ENCODE peak calls at places on chromosomes 11 and 22, in eight cellular contexts. One of them, this sample, is unnamed.

GRCh38 chr11:33616552-33616951 is 84.1 kb downstream of the C11orf91 start:
- DNase-seq in neuronal stem cell: no peak
- DNase-seq in spleen: no peak
- DNase-seq in heart left ventricle: no peak
- DNase-seq in CD4-positive, CD25-positive, alpha-beta regulatory T cell: no peak
- DNase-seq in uterus: no peak
- DNase-seq in brain microvascular endothelial cell: peak
- DNase-seq in MM.1S: no peak
- DNase-seq in this sample: no peak

GRCh38 chr22:28855355-28856094 is 27.8 kb upstream of the ZNRF3 start:
- DNase-seq in neuronal stem cell: peak
- DNase-seq in spleen: no peak
- DNase-seq in heart left ventricle: peak
- DNase-seq in CD4-positive, CD25-positive, alpha-beta regulatory T cell: peak
- DNase-seq in uterus: peak
- DNase-seq in brain microvascular endothelial cell: peak
- DNase-seq in MM.1S: peak
- DNase-seq in this sample: no peak

GRCh38 chr22:19810381-19811141 is 44.1 kb downstream of the GNB1L start:
- DNase-seq in neuronal stem cell: no peak
- DNase-seq in spleen: peak
- DNase-seq in heart left ventricle: peak
- DNase-seq in CD4-positive, CD25-positive, alpha-beta regulatory T cell: no peak
- DNase-seq in uterus: no peak
- DNase-seq in brain microvascular endothelial cell: peak
- DNase-seq in MM.1S: no peak
- DNase-seq in this sample: peak

GRCh38 chr11:34644669-34645406 is 23.9 kb downstream of the EHF start:
- DNase-seq in neuronal stem cell: no peak
- DNase-seq in spleen: no peak
- DNase-seq in heart left ventricle: no peak
- DNase-seq in CD4-positive, CD25-positive, alpha-beta regulatory T cell: no peak
- DNase-seq in uterus: no peak
- DNase-seq in brain microvascular endothelial cell: peak
- DNase-seq in MM.1S: no peak
- DNase-seq in this sample: no peak

GRCh38 chr22:40533712-40534378 is 102.7 kb downstream of the MRTFA start:
- DNase-seq in neuronal stem cell: no peak
- DNase-seq in spleen: no peak
- DNase-seq in heart left ventricle: no peak
- DNase-seq in CD4-positive, CD25-positive, alpha-beta regulatory T cell: peak
- DNase-seq in uterus: no peak
- DNase-seq in brain microvascular endothelial cell: peak
- DNase-seq in MM.1S: peak
- DNase-seq in this sample: peak

GRCh38 chr11:8928981-8929615 is 3.6 kb downstream of the C11orf16 start:
- DNase-seq in neuronal stem cell: no peak
- DNase-seq in spleen: no peak
- DNase-seq in heart left ventricle: no peak
- DNase-seq in CD4-positive, CD25-positive, alpha-beta regulatory T cell: no peak
- DNase-seq in uterus: no peak
- DNase-seq in brain microvascular endothelial cell: no peak
- DNase-seq in MM.1S: no peak
- DNase-seq in this sample: no peak

GRCh38 chr22:42431401-42432019 is 693 bp downstream of the NFAM1 start:
- DNase-seq in neuronal stem cell: no peak
- DNase-seq in spleen: no peak
- DNase-seq in heart left ventricle: no peak
- DNase-seq in CD4-positive, CD25-positive, alpha-beta regulatory T cell: no peak
- DNase-seq in uterus: no peak
- DNase-seq in brain microvascular endothelial cell: no peak
- DNase-seq in MM.1S: no peak
- DNase-seq in this sample: no peak

GRCh38 chr11:134802116-134802515 is 390.1 kb upstream of the B3GAT1 start:
- DNase-seq in neuronal stem cell: peak
- DNase-seq in spleen: no peak
- DNase-seq in heart left ventricle: no peak
- DNase-seq in CD4-positive, CD25-positive, alpha-beta regulatory T cell: no peak
- DNase-seq in uterus: no peak
- DNase-seq in brain microvascular endothelial cell: no peak
- DNase-seq in MM.1S: no peak
- DNase-seq in this sample: no peak

GRCh38 chr11:85619497-85619896 is 7.6 kb downstream of the DLG2 start:
- DNase-seq in neuronal stem cell: no peak
- DNase-seq in spleen: no peak
- DNase-seq in heart left ventricle: no peak
- DNase-seq in CD4-positive, CD25-positive, alpha-beta regulatory T cell: no peak
- DNase-seq in uterus: no peak
- DNase-seq in brain microvascular endothelial cell: no peak
- DNase-seq in MM.1S: no peak
- DNase-seq in this sample: no peak

GRCh38 chr11:19955660-19956059 is 204.6 kb downstream of the DBX1 start:
- DNase-seq in neuronal stem cell: no peak
- DNase-seq in spleen: no peak
- DNase-seq in heart left ventricle: no peak
- DNase-seq in CD4-positive, CD25-positive, alpha-beta regulatory T cell: no peak
- DNase-seq in uterus: no peak
- DNase-seq in brain microvascular endothelial cell: no peak
- DNase-seq in MM.1S: no peak
- DNase-seq in this sample: no peak

GRCh38 chr22:45308624-45309421 is 911 bp upstream of the FAM118A start:
- DNase-seq in neuronal stem cell: no peak
- DNase-seq in spleen: peak
- DNase-seq in heart left ventricle: no peak
- DNase-seq in CD4-positive, CD25-positive, alpha-beta regulatory T cell: no peak
- DNase-seq in uterus: peak
- DNase-seq in brain microvascular endothelial cell: no peak
- DNase-seq in MM.1S: no peak
- DNase-seq in this sample: no peak

GRCh38 chr11:29527391-29527936 is 489.4 kb downstream of the KCNA4 start:
- DNase-seq in neuronal stem cell: no peak
- DNase-seq in spleen: no peak
- DNase-seq in heart left ventricle: no peak
- DNase-seq in CD4-positive, CD25-positive, alpha-beta regulatory T cell: no peak
- DNase-seq in uterus: no peak
- DNase-seq in brain microvascular endothelial cell: peak
- DNase-seq in MM.1S: peak
- DNase-seq in this sample: no peak

GRCh38 chr11:16963316-16963876 is 50.8 kb downstream of the PLEKHA7 start:
- DNase-seq in neuronal stem cell: no peak
- DNase-seq in spleen: no peak
- DNase-seq in heart left ventricle: no peak
- DNase-seq in CD4-positive, CD25-positive, alpha-beta regulatory T cell: no peak
- DNase-seq in uterus: no peak
- DNase-seq in brain microvascular endothelial cell: no peak
- DNase-seq in MM.1S: no peak
- DNase-seq in this sample: no peak

GRCh38 chr11:2688381-2689231 is 11.2 kb downstream of the KCNQ1OT1 start:
- DNase-seq in neuronal stem cell: no peak
- DNase-seq in spleen: peak
- DNase-seq in heart left ventricle: no peak
- DNase-seq in CD4-positive, CD25-positive, alpha-beta regulatory T cell: no peak
- DNase-seq in uterus: no peak
- DNase-seq in brain microvascular endothelial cell: no peak
- DNase-seq in MM.1S: no peak
- DNase-seq in this sample: no peak

GRCh38 chr11:99199336-99199735 is 178.6 kb downstream of the CNTN5 start:
- DNase-seq in neuronal stem cell: no peak
- DNase-seq in spleen: no peak
- DNase-seq in heart left ventricle: no peak
- DNase-seq in CD4-positive, CD25-positive, alpha-beta regulatory T cell: no peak
- DNase-seq in uterus: no peak
- DNase-seq in brain microvascular endothelial cell: peak
- DNase-seq in MM.1S: no peak
- DNase-seq in this sample: no peak

GRCh38 chr11:122642971-122643370 is 12.6 kb upstream of the UBASH3B start:
- DNase-seq in neuronal stem cell: no peak
- DNase-seq in spleen: no peak
- DNase-seq in heart left ventricle: no peak
- DNase-seq in CD4-positive, CD25-positive, alpha-beta regulatory T cell: no peak
- DNase-seq in uterus: no peak
- DNase-seq in brain microvascular endothelial cell: peak
- DNase-seq in MM.1S: no peak
- DNase-seq in this sample: no peak

GRCh38 chr11:2137202-2138071 is 1.8 kb downstream of the IGF2 start:
- DNase-seq in neuronal stem cell: peak
- DNase-seq in spleen: no peak
- DNase-seq in heart left ventricle: peak
- DNase-seq in CD4-positive, CD25-positive, alpha-beta regulatory T cell: no peak
- DNase-seq in uterus: peak
- DNase-seq in brain microvascular endothelial cell: peak
- DNase-seq in MM.1S: no peak
- DNase-seq in this sample: peak

GRCh38 chr11:34552270-34552669 is 38.7 kb upstream of the ELF5 start:
- DNase-seq in neuronal stem cell: no peak
- DNase-seq in spleen: no peak
- DNase-seq in heart left ventricle: no peak
- DNase-seq in CD4-positive, CD25-positive, alpha-beta regulatory T cell: no peak
- DNase-seq in uterus: no peak
- DNase-seq in brain microvascular endothelial cell: no peak
- DNase-seq in MM.1S: no peak
- DNase-seq in this sample: no peak

GRCh38 chr11:19769820-19770219 is 57.2 kb downstream of the NAV2 start:
- DNase-seq in neuronal stem cell: no peak
- DNase-seq in spleen: no peak
- DNase-seq in heart left ventricle: no peak
- DNase-seq in CD4-positive, CD25-positive, alpha-beta regulatory T cell: no peak
- DNase-seq in uterus: no peak
- DNase-seq in brain microvascular endothelial cell: peak
- DNase-seq in MM.1S: peak
- DNase-seq in this sample: no peak

GRCh38 chr22:11627436-11627797 is 3900.6 kb upstream of the OR11H1 start:
- DNase-seq in neuronal stem cell: no peak
- DNase-seq in spleen: peak
- DNase-seq in heart left ventricle: no peak
- DNase-seq in CD4-positive, CD25-positive, alpha-beta regulatory T cell: no peak
- DNase-seq in uterus: no peak
- DNase-seq in brain microvascular endothelial cell: no peak
- DNase-seq in MM.1S: no peak
- DNase-seq in this sample: no peak

GRCh38 chr22:25760848-25761595 is 19.0 kb downstream of the MYO18B start:
- DNase-seq in neuronal stem cell: no peak
- DNase-seq in spleen: no peak
- DNase-seq in heart left ventricle: no peak
- DNase-seq in CD4-positive, CD25-positive, alpha-beta regulatory T cell: no peak
- DNase-seq in uterus: no peak
- DNase-seq in brain microvascular endothelial cell: no peak
- DNase-seq in MM.1S: no peak
- DNase-seq in this sample: no peak
- H3K27ac ChIP-seq in neuronal stem cell: no peak
- H3K27ac ChIP-seq in spleen: no peak
- H3K27ac ChIP-seq in heart left ventricle: peak
- H3K27ac ChIP-seq in CD4-positive, CD25-positive, alpha-beta regulatory T cell: no peak
- H3K27ac ChIP-seq in uterus: no peak
- H3K27ac ChIP-seq in brain microvascular endothelial cell: peak
- H3K27ac ChIP-seq in MM.1S: no peak
- H3K27ac ChIP-seq in this sample: no peak

GRCh38 chr11:35892166-35892565 is 51.7 kb upstream of the LDLRAD3 start:
- DNase-seq in neuronal stem cell: no peak
- DNase-seq in spleen: no peak
- DNase-seq in heart left ventricle: no peak
- DNase-seq in CD4-positive, CD25-positive, alpha-beta regulatory T cell: no peak
- DNase-seq in uterus: no peak
- DNase-seq in brain microvascular endothelial cell: no peak
- DNase-seq in MM.1S: no peak
- DNase-seq in this sample: no peak

GRCh38 chr11:35887737-35888136 is 56.1 kb upstream of the LDLRAD3 start:
- DNase-seq in neuronal stem cell: no peak
- DNase-seq in spleen: no peak
- DNase-seq in heart left ventricle: no peak
- DNase-seq in CD4-positive, CD25-positive, alpha-beta regulatory T cell: no peak
- DNase-seq in uterus: no peak
- DNase-seq in brain microvascular endothelial cell: no peak
- DNase-seq in MM.1S: no peak
- DNase-seq in this sample: no peak

DNA sequence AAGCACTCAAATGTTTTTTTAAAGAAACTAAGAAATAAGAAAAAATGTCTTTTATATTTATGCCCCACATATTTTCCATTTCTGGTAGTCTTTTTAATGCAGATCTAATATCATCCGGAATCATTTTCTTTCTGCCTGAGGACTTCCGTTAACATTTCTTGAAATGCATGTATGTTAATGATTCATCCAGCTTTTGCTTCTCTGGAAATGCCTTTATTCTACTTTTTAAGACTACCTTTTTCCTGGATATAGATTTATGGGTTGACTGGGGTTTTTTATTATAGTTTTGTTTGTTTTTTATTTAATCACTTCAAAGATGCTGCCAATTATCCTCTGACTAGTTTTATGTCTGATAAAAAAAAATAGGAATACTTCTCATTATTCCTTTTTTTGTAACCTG is 57.1 kb upstream of the LDLRAD3 start:
- DNase-seq in neuronal stem cell: no peak
- DNase-seq in spleen: no peak
- DNase-seq in heart left ventricle: no peak
- DNase-seq in CD4-positive, CD25-positive, alpha-beta regulatory T cell: no peak
- DNase-seq in uterus: no peak
- DNase-seq in brain microvascular endothelial cell: no peak
- DNase-seq in MM.1S: no peak
- DNase-seq in this sample: no peak
- H3K4me3 ChIP-seq in neuronal stem cell: no peak
- H3K4me3 ChIP-seq in spleen: no peak
- H3K4me3 ChIP-seq in heart left ventricle: no peak
- H3K4me3 ChIP-seq in CD4-positive, CD25-positive, alpha-beta regulatory T cell: no peak
- H3K4me3 ChIP-seq in uterus: no peak
- H3K4me3 ChIP-seq in brain microvascular endothelial cell: no peak
- H3K4me3 ChIP-seq in MM.1S: no peak
- H3K4me3 ChIP-seq in this sample: no peak

DNA sequence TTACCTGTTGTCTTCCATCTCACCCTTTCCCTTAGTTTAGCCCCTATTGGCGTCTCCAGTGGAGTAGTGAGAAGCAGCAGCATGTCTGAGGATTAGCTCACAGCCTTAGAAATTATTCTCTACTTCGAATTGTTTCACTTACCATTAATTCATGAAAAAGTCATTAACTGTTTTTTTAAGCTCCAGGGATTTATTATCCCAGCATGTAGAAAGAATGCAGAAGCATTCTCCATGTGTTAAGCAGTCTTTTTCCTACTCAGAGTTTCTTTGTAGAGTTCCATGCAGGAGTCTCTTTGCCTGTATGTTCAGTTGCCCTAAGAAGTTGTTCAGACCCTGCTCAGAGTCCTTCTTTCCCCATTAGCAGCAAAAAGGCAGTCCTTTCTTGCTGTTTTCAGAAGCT is 137.9 kb upstream of the RASSF10 start:
- DNase-seq in neuronal stem cell: no peak
- DNase-seq in spleen: no peak
- DNase-seq in heart left ventricle: no peak
- DNase-seq in CD4-positive, CD25-positive, alpha-beta regulatory T cell: no peak
- DNase-seq in uterus: no peak
- DNase-seq in brain microvascular endothelial cell: no peak
- DNase-seq in MM.1S: no peak
- DNase-seq in this sample: no peak
- H3K27ac ChIP-seq in neuronal stem cell: no peak
- H3K27ac ChIP-seq in spleen: no peak
- H3K27ac ChIP-seq in heart left ventricle: no peak
- H3K27ac ChIP-seq in CD4-positive, CD25-positive, alpha-beta regulatory T cell: no peak
- H3K27ac ChIP-seq in uterus: peak
- H3K27ac ChIP-seq in brain microvascular endothelial cell: no peak
- H3K27ac ChIP-seq in MM.1S: no peak
- H3K27ac ChIP-seq in this sample: no peak

DNA sequence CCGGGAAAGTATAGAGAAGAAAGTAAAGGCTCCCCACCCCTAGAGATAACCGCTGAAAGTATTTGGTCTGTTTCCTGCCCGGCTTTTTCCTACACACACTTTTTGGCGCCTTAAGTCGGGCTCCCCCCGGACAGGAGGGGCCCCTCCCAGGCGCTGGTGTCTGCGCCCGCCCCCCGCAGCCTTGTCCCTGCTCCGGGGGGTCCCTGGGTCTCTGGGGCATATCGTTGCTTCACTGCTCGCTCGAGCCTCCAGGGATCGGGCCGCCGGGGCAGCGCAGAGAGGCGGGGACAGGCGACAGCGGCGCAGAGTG is 928 bp upstream of the CRACR2B start:
- DNase-seq in neuronal stem cell: no peak
- DNase-seq in spleen: no peak
- DNase-seq in heart left ventricle: no peak
- DNase-seq in CD4-positive, CD25-positive, alpha-beta regulatory T cell: no peak
- DNase-seq in uterus: no peak
- DNase-seq in brain microvascular endothelial cell: no peak
- DNase-seq in MM.1S: no peak
- DNase-seq in this sample: no peak
- H3K4me3 ChIP-seq in neuronal stem cell: peak
- H3K4me3 ChIP-seq in spleen: peak
- H3K4me3 ChIP-seq in heart left ventricle: peak
- H3K4me3 ChIP-seq in CD4-positive, CD25-positive, alpha-beta regulatory T cell: no peak
- H3K4me3 ChIP-seq in uterus: peak
- H3K4me3 ChIP-seq in brain microvascular endothelial cell: no peak
- H3K4me3 ChIP-seq in MM.1S: peak
- H3K4me3 ChIP-seq in this sample: peak

This sample was measured in Peyer's patch.